ENCODE peak calls at places on chromosomes 5 and 9, in four cellular contexts. One of them, this sample, is unnamed.
A peak's percentile ranks its signal among the peaks of the same experiment; 100 is the strongest.

GRCh38 chr5:81391-82021 is 10.5 kb upstream of the PLEKHG4B start:
- DNase-seq in GM12878: no peak
- DNase-seq in HepG2: no peak
- DNase-seq in K562: no peak
- DNase-seq in this sample: no peak

GRCh38 chr5:957730-958485 is 50.7 kb upstream of the NKD2 start:
- DNase-seq in K562: no peak
- DNase-seq in GM12878: no peak
- DNase-seq in HepG2: no peak
- DNase-seq in this sample: no peak

GRCh38 chr5:72079288-72079687 is 28.0 kb upstream of the MAP1B start:
- DNase-seq in K562: peak; percentile 33
- DNase-seq in HepG2: no peak
- DNase-seq in GM12878: no peak
- DNase-seq in this sample: peak; percentile 51

GRCh38 chr9:97518909-97519307 is 17.4 kb downstream of the TMOD1 start:
- DNase-seq in HepG2: no peak
- DNase-seq in K562: peak; percentile 61
- DNase-seq in GM12878: no peak
- DNase-seq in this sample: no peak

GRCh38 chr9:20580673-20581072 is 41.6 kb downstream of the MLLT3 start:
- DNase-seq in GM12878: no peak
- DNase-seq in HepG2: no peak
- DNase-seq in K562: no peak
- DNase-seq in this sample: no peak

GRCh38 chr9:70902705-70903131 is 218.7 kb downstream of the TRPM3 start:
- DNase-seq in HepG2: no peak
- DNase-seq in GM12878: no peak
- DNase-seq in K562: no peak
- DNase-seq in this sample: no peak

GRCh38 chr5:143562935-143563334 is 159.4 kb upstream of the NR3C1 start:
- DNase-seq in HepG2: peak; percentile 82
- DNase-seq in K562: no peak
- DNase-seq in GM12878: no peak
- DNase-seq in this sample: no peak

GRCh38 chr9:104808030-104808614 is 44.2 kb downstream of the NIPSNAP3B start:
- DNase-seq in K562: peak; percentile 21
- DNase-seq in HepG2: no peak
- DNase-seq in GM12878: no peak
- DNase-seq in this sample: peak; percentile 57

GRCh38 chr5:157247267-157247666 is 18.7 kb upstream of the CYFIP2 start:
- DNase-seq in HepG2: no peak
- DNase-seq in GM12878: no peak
- DNase-seq in K562: no peak
- DNase-seq in this sample: no peak

GRCh38 chr5:75279324-75279723 is 42.6 kb upstream of the ANKRD31 start:
- DNase-seq in K562: no peak
- DNase-seq in GM12878: no peak
- DNase-seq in HepG2: no peak
- DNase-seq in this sample: no peak

GRCh38 chr5:36998578-36998977 is 122.0 kb downstream of the NIPBL start:
- DNase-seq in GM12878: no peak
- DNase-seq in HepG2: no peak
- DNase-seq in K562: no peak
- DNase-seq in this sample: no peak

GRCh38 chr9:34158362-34158869 is 20.4 kb upstream of the UBAP1 start:
- DNase-seq in GM12878: no peak
- DNase-seq in K562: peak; percentile 71
- DNase-seq in HepG2: peak; percentile 79
- DNase-seq in this sample: no peak

GRCh38 chr5:150358261-150359095 is 981 bp downstream of the TCOF1 start:
- DNase-seq in GM12878: no peak
- DNase-seq in HepG2: peak; percentile 70
- DNase-seq in K562: no peak
- DNase-seq in this sample: no peak

GRCh38 chr5:39197556-39197955 is 21.8 kb downstream of the FYB1 start:
- DNase-seq in K562: no peak
- DNase-seq in GM12878: no peak
- DNase-seq in HepG2: no peak
- DNase-seq in this sample: no peak

GRCh38 chr5:39192449-39193160 is 26.8 kb downstream of the FYB1 start:
- DNase-seq in K562: no peak
- DNase-seq in GM12878: no peak
- DNase-seq in HepG2: no peak
- DNase-seq in this sample: no peak

GRCh38 chr5:39193553-39194465 is 25.6 kb downstream of the FYB1 start:
- DNase-seq in GM12878: no peak
- DNase-seq in K562: no peak
- DNase-seq in HepG2: no peak
- DNase-seq in this sample: no peak

GRCh38 chr5:39195198-39195826 is 24.1 kb downstream of the FYB1 start:
- DNase-seq in GM12878: no peak
- DNase-seq in HepG2: no peak
- DNase-seq in K562: no peak
- DNase-seq in this sample: no peak

GRCh38 chr5:39194466-39195136 is 24.8 kb downstream of the FYB1 start:
- DNase-seq in K562: peak; percentile 79
- DNase-seq in HepG2: peak; percentile 40
- DNase-seq in GM12878: no peak
- DNase-seq in this sample: no peak
- TF ChIP-seq ETV6 in K562: peak; percentile 99
- TF ChIP-seq ETV6 in HepG2: no peak
- TF ChIP-seq ETV6 in GM12878: no peak
- TF ChIP-seq ETV6 in this sample: no peak

DNA sequence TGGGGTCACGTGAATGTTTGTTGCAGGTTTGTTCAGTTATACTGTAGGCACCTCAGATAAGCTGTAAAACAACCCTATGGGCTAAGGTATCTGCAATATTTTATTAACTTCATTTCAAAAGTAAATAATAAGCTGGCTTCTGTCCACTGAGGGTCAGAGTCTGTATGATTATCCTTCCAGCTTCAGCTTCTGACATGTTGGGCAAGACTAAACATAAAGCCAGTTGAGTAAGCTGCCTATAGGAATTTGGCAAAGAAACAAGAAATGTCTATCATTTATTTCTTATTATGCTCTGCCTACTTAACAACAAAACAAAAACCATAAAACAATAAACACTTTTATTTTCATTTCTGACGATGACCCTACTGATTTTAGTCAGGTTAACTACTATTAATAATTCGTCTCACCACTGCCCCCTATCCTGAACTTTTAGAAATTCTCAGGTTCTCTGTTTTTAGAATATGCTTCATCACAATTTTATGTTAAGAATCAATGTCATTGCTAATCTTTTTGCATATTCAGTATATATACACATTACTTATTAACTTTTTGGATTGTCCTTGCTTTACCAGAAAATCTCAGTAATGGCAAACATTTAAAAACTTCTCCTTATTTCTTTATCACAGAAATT is 413.5 kb upstream of the ADAMTSL1 start:
- DNase-seq in HepG2: no peak
- DNase-seq in GM12878: no peak
- DNase-seq in K562: no peak
- DNase-seq in this sample: no peak
- TF ChIP-seq ESRRA in HepG2: no peak
- TF ChIP-seq ESRRA in GM12878: no peak
- TF ChIP-seq ESRRA in K562: no peak
- TF ChIP-seq ESRRA in this sample: no peak

DNA sequence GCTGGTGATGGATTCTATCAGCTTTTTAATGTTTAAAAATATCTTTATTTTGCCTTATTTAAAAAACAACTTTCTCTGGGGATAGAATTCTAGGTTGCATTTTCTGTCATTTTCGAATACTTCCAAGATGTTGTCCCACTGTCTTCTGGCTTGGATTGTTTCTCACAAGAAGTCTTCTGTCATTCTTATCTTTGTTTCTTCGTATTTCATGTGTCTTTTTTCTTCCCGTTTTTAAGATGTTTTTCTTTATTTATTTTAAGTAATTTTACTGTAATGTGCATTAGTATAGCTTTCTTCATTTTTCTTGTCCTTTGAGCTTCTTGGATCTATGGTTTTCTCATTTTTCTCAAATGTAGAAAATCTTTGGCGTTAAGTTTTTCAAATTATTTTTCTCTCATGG is 19.1 kb downstream of the STX17 start:
- DNase-seq in GM12878: no peak
- DNase-seq in K562: no peak
- DNase-seq in HepG2: no peak
- DNase-seq in this sample: no peak
- TF ChIP-seq TCF7 in GM12878: no peak
- TF ChIP-seq TCF7 in K562: no peak
- TF ChIP-seq TCF7 in HepG2: no peak
- TF ChIP-seq TCF7 in this sample: no peak

DNA sequence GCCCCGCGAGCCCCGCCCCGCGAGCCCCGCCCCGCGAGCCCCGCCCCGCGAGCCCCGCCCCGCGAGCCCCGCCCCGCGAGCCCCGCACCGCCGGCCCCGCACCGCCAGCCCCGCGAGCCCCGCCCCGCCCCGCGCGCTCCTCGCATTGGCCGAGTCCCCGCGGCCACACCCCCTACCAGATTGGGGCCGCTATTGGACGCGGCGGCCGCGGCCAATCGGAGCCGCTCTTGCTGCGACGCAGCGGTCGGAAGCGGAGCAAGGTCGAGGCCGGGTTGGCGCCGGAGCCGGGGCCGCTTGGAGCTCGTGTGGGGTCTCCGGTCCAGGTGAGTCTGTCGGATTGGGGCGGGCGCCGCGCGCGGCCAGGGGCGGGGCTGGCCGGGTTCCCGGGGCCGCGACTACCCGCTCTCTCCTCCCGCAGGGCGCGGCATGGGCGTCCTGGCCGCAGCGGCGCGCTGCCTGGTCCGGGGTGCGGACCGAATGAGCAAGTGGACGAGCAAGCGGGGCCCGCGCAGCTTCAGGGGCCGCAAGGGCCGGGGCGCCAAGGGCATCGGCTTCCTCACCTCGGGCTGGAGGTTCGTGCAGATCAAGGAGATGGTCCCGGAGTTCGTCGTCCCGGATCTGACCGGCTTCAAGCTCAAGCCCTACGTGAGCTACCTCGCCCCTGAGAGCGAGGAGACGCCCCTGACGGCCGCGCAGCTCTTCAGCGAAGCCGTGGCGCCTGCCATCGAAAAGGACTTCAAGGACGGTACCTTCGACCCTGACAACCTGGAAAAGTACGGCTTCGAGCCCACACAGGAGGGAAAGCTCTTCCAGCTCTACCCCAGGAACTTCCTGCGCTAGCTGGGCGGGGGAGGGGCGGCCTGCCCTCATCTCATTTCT is at the start of gene MRPL41:
- DNase-seq in HepG2: peak; percentile 84
- DNase-seq in K562: peak; percentile 95
- DNase-seq in GM12878: peak; percentile 45
- DNase-seq in this sample: peak; percentile 90
- TF ChIP-seq ETV6 in HepG2: no peak
- TF ChIP-seq ETV6 in K562: no peak
- TF ChIP-seq ETV6 in GM12878: no peak
- TF ChIP-seq ETV6 in this sample: no peak

DNA sequence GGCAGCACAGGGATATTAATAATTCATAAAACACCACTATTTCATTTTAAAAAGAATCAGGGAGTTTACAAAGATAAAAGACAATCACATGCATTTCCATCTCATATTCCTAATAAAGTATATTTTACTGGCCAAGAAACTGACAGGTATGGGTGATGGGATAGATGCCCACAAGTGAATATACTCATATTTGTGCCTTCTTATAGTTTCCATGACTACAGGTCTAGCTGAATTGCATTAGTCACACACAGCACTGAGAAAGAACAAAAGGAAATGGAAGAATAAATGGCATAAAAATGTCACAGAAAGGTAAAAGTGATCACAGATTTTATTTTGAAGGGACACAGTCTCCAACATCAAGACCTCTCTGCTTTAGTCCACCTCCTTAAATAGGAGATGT is 193.5 kb downstream of the PLK2 start:
- DNase-seq in HepG2: no peak
- DNase-seq in K562: no peak
- DNase-seq in GM12878: no peak
- DNase-seq in this sample: no peak
- TF ChIP-seq ESRRA in HepG2: no peak
- TF ChIP-seq ESRRA in K562: no peak
- TF ChIP-seq ESRRA in GM12878: no peak
- TF ChIP-seq ESRRA in this sample: no peak